ENCODE peak calls at places on chromosome 1, in six cellular contexts. One of them, this sample, is unnamed.

GRCh38 chr1:2229921-2230700 is 2.0 kb downstream of the SKI start:
- DNase-seq in Jurkat, Clone E6-1: no peak
- DNase-seq in caudate nucleus: no peak
- DNase-seq in activated CD4-positive, CD25-positive, alpha-beta regulatory T cell: no peak
- DNase-seq in HTR-8/SVneo: no peak
- DNase-seq in GDM1: no peak
- DNase-seq in this sample: no peak

GRCh38 chr1:235093013-235093618 is 35.5 kb downstream of the TOMM20 start:
- DNase-seq in Jurkat, Clone E6-1: no peak
- DNase-seq in caudate nucleus: peak
- DNase-seq in activated CD4-positive, CD25-positive, alpha-beta regulatory T cell: no peak
- DNase-seq in HTR-8/SVneo: peak
- DNase-seq in GDM1: peak
- DNase-seq in this sample: no peak

GRCh38 chr1:117678246-117678977 is 72.6 kb downstream of the TENT5C start:
- DNase-seq in Jurkat, Clone E6-1: no peak
- DNase-seq in caudate nucleus: no peak
- DNase-seq in activated CD4-positive, CD25-positive, alpha-beta regulatory T cell: no peak
- DNase-seq in HTR-8/SVneo: no peak
- DNase-seq in GDM1: no peak
- DNase-seq in this sample: peak

GRCh38 chr1:79198841-79199240 is 192.3 kb upstream of the ADGRL4 start:
- DNase-seq in Jurkat, Clone E6-1: no peak
- DNase-seq in caudate nucleus: no peak
- DNase-seq in activated CD4-positive, CD25-positive, alpha-beta regulatory T cell: no peak
- DNase-seq in HTR-8/SVneo: peak
- DNase-seq in GDM1: no peak
- DNase-seq in this sample: no peak

GRCh38 chr1:6424000-6424565 is 493 bp upstream of the ESPN start:
- DNase-seq in Jurkat, Clone E6-1: no peak
- DNase-seq in caudate nucleus: no peak
- DNase-seq in activated CD4-positive, CD25-positive, alpha-beta regulatory T cell: no peak
- DNase-seq in HTR-8/SVneo: no peak
- DNase-seq in GDM1: no peak
- DNase-seq in this sample: no peak

GRCh38 chr1:182197555-182197954 is 136.0 kb upstream of the ZNF648 start:
- DNase-seq in Jurkat, Clone E6-1: no peak
- DNase-seq in caudate nucleus: no peak
- DNase-seq in activated CD4-positive, CD25-positive, alpha-beta regulatory T cell: no peak
- DNase-seq in HTR-8/SVneo: no peak
- DNase-seq in GDM1: no peak
- DNase-seq in this sample: no peak

GRCh38 chr1:226608699-226609505 is 60.3 kb downstream of the STUM start:
- DNase-seq in Jurkat, Clone E6-1: peak
- DNase-seq in caudate nucleus: peak
- DNase-seq in activated CD4-positive, CD25-positive, alpha-beta regulatory T cell: peak
- DNase-seq in HTR-8/SVneo: peak
- DNase-seq in GDM1: peak
- DNase-seq in this sample: peak

GRCh38 chr1:62352387-62352786 is 33.2 kb upstream of the KANK4 start:
- DNase-seq in Jurkat, Clone E6-1: peak
- DNase-seq in caudate nucleus: no peak
- DNase-seq in activated CD4-positive, CD25-positive, alpha-beta regulatory T cell: no peak
- DNase-seq in HTR-8/SVneo: no peak
- DNase-seq in GDM1: no peak
- DNase-seq in this sample: no peak

GRCh38 chr1:223011230-223011856 is 131.7 kb downstream of the TLR5 start:
- DNase-seq in Jurkat, Clone E6-1: no peak
- DNase-seq in caudate nucleus: no peak
- DNase-seq in activated CD4-positive, CD25-positive, alpha-beta regulatory T cell: no peak
- DNase-seq in HTR-8/SVneo: no peak
- DNase-seq in GDM1: no peak
- DNase-seq in this sample: no peak

GRCh38 chr1:27634166-27634981 is 611 bp downstream of the FGR start:
- DNase-seq in Jurkat, Clone E6-1: no peak
- DNase-seq in caudate nucleus: no peak
- DNase-seq in activated CD4-positive, CD25-positive, alpha-beta regulatory T cell: peak
- DNase-seq in HTR-8/SVneo: no peak
- DNase-seq in GDM1: peak
- DNase-seq in this sample: no peak

GRCh38 chr1:116775116-116775752 is 21.0 kb downstream of the CD2 start:
- DNase-seq in Jurkat, Clone E6-1: no peak
- DNase-seq in caudate nucleus: no peak
- DNase-seq in activated CD4-positive, CD25-positive, alpha-beta regulatory T cell: no peak
- DNase-seq in HTR-8/SVneo: no peak
- DNase-seq in GDM1: no peak
- DNase-seq in this sample: no peak

GRCh38 chr1:24416666-24417391 is 1.2 kb downstream of the NIPAL3 start:
- DNase-seq in Jurkat, Clone E6-1: peak
- DNase-seq in caudate nucleus: no peak
- DNase-seq in activated CD4-positive, CD25-positive, alpha-beta regulatory T cell: no peak
- DNase-seq in HTR-8/SVneo: peak
- DNase-seq in GDM1: peak
- DNase-seq in this sample: no peak

GRCh38 chr1:155049651-155050559 is 1.2 kb upstream of the ADAM15 start:
- DNase-seq in Jurkat, Clone E6-1: no peak
- DNase-seq in caudate nucleus: no peak
- DNase-seq in activated CD4-positive, CD25-positive, alpha-beta regulatory T cell: no peak
- DNase-seq in HTR-8/SVneo: no peak
- DNase-seq in GDM1: no peak
- DNase-seq in this sample: no peak

GRCh38 chr1:107254306-107254705 is 113.5 kb downstream of the NTNG1 start:
- DNase-seq in Jurkat, Clone E6-1: no peak
- DNase-seq in caudate nucleus: no peak
- DNase-seq in activated CD4-positive, CD25-positive, alpha-beta regulatory T cell: no peak
- DNase-seq in HTR-8/SVneo: no peak
- DNase-seq in GDM1: no peak
- DNase-seq in this sample: no peak

GRCh38 chr1:218880484-218881060 is 293.1 kb upstream of the LYPLAL1 start:
- DNase-seq in Jurkat, Clone E6-1: no peak
- DNase-seq in caudate nucleus: no peak
- DNase-seq in activated CD4-positive, CD25-positive, alpha-beta regulatory T cell: no peak
- DNase-seq in HTR-8/SVneo: no peak
- DNase-seq in GDM1: no peak
- DNase-seq in this sample: no peak

GRCh38 chr1:92079441-92079840 is 704 bp upstream of the BTBD8 start:
- DNase-seq in Jurkat, Clone E6-1: no peak
- DNase-seq in caudate nucleus: no peak
- DNase-seq in activated CD4-positive, CD25-positive, alpha-beta regulatory T cell: no peak
- DNase-seq in HTR-8/SVneo: no peak
- DNase-seq in GDM1: no peak
- DNase-seq in this sample: no peak

GRCh38 chr1:168893359-168893791 is 164.4 kb upstream of the DPT start:
- DNase-seq in Jurkat, Clone E6-1: no peak
- DNase-seq in caudate nucleus: no peak
- DNase-seq in activated CD4-positive, CD25-positive, alpha-beta regulatory T cell: no peak
- DNase-seq in HTR-8/SVneo: no peak
- DNase-seq in GDM1: no peak
- DNase-seq in this sample: no peak